ENCODE peak calls at places on chromosomes 4 and X, in four cellular contexts. M, H, P and U are unnamed samples.
A peak's percentile ranks its signal among the peaks of the same experiment; 100 is the strongest.

GRCh38 chrX:111041018-111041462 is 55.0 kb upstream of the PAK3 start:
- DNase-seq in M (no peak), H (no peak), P (no peak), U (no peak)

GRCh38 chr4:37891221-37892159 is 606 bp downstream of the TBC1D1 start:
- DNase-seq in M (peak; percentile 16), H (no peak), P (no peak), U (no peak)

GRCh38 chr4:183080372-183081115 is 18.5 kb upstream of the WWC2 start:
- DNase-seq in M (no peak), H (no peak), P (no peak), U (no peak)

GRCh38 chr4:134470544-134470943 is 269.0 kb upstream of the PABPC4L start:
- DNase-seq in M (no peak), H (no peak), P (no peak), U (no peak)

GRCh38 chr4:152460488-152460887 is 75.4 kb downstream of the FBXW7 start:
- DNase-seq in M (no peak), H (no peak), P (no peak), U (no peak)

GRCh38 chrX:283115-283845 is 2.1 kb downstream of the PLCXD1 start:
- DNase-seq in M (peak; percentile 84), H (peak; percentile 90), P (no peak), U (peak; percentile 94)

GRCh38 chrX:134520860-134521390 is 61.0 kb downstream of the HPRT1 start:
- DNase-seq in M (peak; percentile 71), H (no peak), P (peak; percentile 16), U (no peak)

GRCh38 chr4:98932539-98932938 is 3.6 kb upstream of the EIF4E start:
- DNase-seq in M (no peak), H (no peak), P (no peak), U (no peak)

GRCh38 chrX:143873343-143873742 is 10.5 kb upstream of the UBE2NL start:
- DNase-seq in M (no peak), H (no peak), P (no peak), U (no peak)

GRCh38 chrX:63434665-63435064 is 83.5 kb upstream of the SPIN4 start:
- DNase-seq in M (no peak), H (no peak), P (no peak), U (no peak)

GRCh38 chr4:159298502-159298901 is 195.6 kb downstream of the RAPGEF2 start:
- DNase-seq in M (no peak), H (no peak), P (no peak), U (no peak)

GRCh38 chrX:46319750-46320149 is 225.5 kb downstream of the ZNF674 start:
- DNase-seq in M (peak; percentile 71), H (no peak), P (no peak), U (no peak)